ENCODE peak calls at places on chromosomes 7 and 10, in four cellular contexts. G, B, C and V are unnamed samples.

GRCh38 chr10:23525406-23525805 is 86.5 kb downstream of the OTUD1 start:
- DNase-seq in C (no peak), G (no peak), B (no peak), V (no peak)

GRCh38 chr10:14608381-14609001 is 166.2 kb downstream of the FAM107B start:
- DNase-seq in G (peak), B (no peak), C (peak), V (no peak)

GRCh38 chr7:73565675-73566342 is 8.3 kb upstream of the BCL7B start:
- DNase-seq in G (no peak), C (no peak), B (no peak), V (no peak)

GRCh38 chr10:88966785-88967184 is 14.2 kb upstream of the ACTA2 start:
- DNase-seq in C (no peak), B (no peak), G (no peak), V (no peak)

GRCh38 chr10:3699896-3700295 is 85.1 kb downstream of the KLF6 start:
- DNase-seq in C (no peak), B (no peak), G (no peak), V (no peak)

GRCh38 chr7:134892963-134893362 is 93.3 kb upstream of the AGBL3 start:
- DNase-seq in G (no peak), C (no peak), B (no peak), V (no peak)

GRCh38 chr10:44195120-44196007 is 189.5 kb downstream of the CXCL12 start:
- DNase-seq in C (peak), B (no peak), G (no peak), V (no peak)

GRCh38 chr10:44366936-44367630 is 17.8 kb downstream of the CXCL12 start:
- DNase-seq in G (no peak), B (no peak), C (no peak), V (no peak)

GRCh38 chr10:91316486-91316885 is 93.7 kb upstream of the HECTD2 start:
- DNase-seq in G (no peak), B (no peak), C (no peak), V (no peak)

GRCh38 chr10:86192686-86193085 is 173.9 kb downstream of the GRID1 start:
- DNase-seq in C (no peak), G (no peak), B (no peak), V (no peak)

GRCh38 chr10:55329796-55330195 is 528.8 kb upstream of the PCDH15 start:
- DNase-seq in C (no peak), B (no peak), G (no peak), V (no peak)

GRCh38 chr10:13686331-13686752 is 99.6 kb downstream of the PRPF18 start:
- DNase-seq in C (no peak), G (no peak), B (no peak), V (no peak)